ENCODE peak calls at places on chromosomes 16 and 17, in eight cellular contexts. E, K, G, N, L, B, M and A are unnamed samples.

GRCh38 chr17:75749545-75750389 is 15.2 kb downstream of the GALK1 start:
- DNase-seq in L (no peak), M (no peak), N (no peak), E (peak), G (peak), B (no peak), K (peak), A (peak)

GRCh38 chr16:24990803-24991202 is 24.4 kb downstream of the ARHGAP17 start:
- DNase-seq in L (no peak), M (no peak), B (no peak), K (no peak), G (no peak), E (no peak), N (no peak), A (no peak)

GRCh38 chr17:15348030-15348429 is 6.6 kb upstream of the TEKT3 start:
- DNase-seq in N (no peak), B (no peak), K (peak), E (no peak), G (peak), L (no peak), M (peak), A (peak)

GRCh38 chr16:35745191-35745590 is 2285.8 kb downstream of the TP53TG3F start:
- DNase-seq in M (no peak), B (no peak), L (no peak), N (peak), K (no peak), G (no peak), E (no peak), A (no peak)

GRCh38 chr16:50494501-50495491 is 53.4 kb upstream of the NKD1 start:
- DNase-seq in L (no peak), G (no peak), K (no peak), M (no peak), N (no peak), B (no peak), E (no peak), A (no peak)

GRCh38 chr17:17052462-17053221 is 10.4 kb downstream of the MPRIP start:
- DNase-seq in N (no peak), K (no peak), L (no peak), M (no peak), G (no peak), E (no peak), B (no peak), A (no peak)

GRCh38 chr16:77869997-77870813 is 81.8 kb downstream of the VAT1L start:
- DNase-seq in M (no peak), K (peak), N (no peak), B (no peak), E (no peak), G (no peak), L (no peak), A (peak)

GRCh38 chr17:66466933-66467367 is 164.5 kb downstream of the PRKCA start:
- DNase-seq in B (peak), N (peak), L (peak), E (no peak), G (peak), M (peak), K (peak), A (peak)

GRCh38 chr17:9531080-9531479 is 44.5 kb downstream of the STX8 start:
- DNase-seq in K (no peak), G (no peak), B (no peak), E (no peak), L (no peak), M (no peak), N (no peak), A (no peak)

GRCh38 chr16:76897816-76898215 is 293.2 kb upstream of the MON1B start:
- DNase-seq in G (peak), B (no peak), M (no peak), N (no peak), K (no peak), L (no peak), E (no peak), A (no peak)

GRCh38 chr17:78821961-78822360 is 18.7 kb downstream of the USP36 start:
- DNase-seq in B (no peak), M (no peak), K (no peak), E (no peak), G (no peak), N (no peak), L (no peak), A (no peak)

GRCh38 chr17:78822552-78822951 is 18.1 kb downstream of the USP36 start:
- DNase-seq in B (no peak), M (peak), N (no peak), K (no peak), L (peak), E (no peak), G (no peak), A (peak)

GRCh38 chr17:78825696-78826095 is 14.9 kb downstream of the USP36 start:
- DNase-seq in N (no peak), M (no peak), K (no peak), G (no peak), B (no peak), E (no peak), L (no peak), A (no peak)

GRCh38 chr17:78824240-78824639 is 16.4 kb downstream of the USP36 start:
- DNase-seq in N (no peak), L (no peak), K (no peak), B (no peak), G (no peak), M (no peak), E (no peak), A (no peak)

DNA sequence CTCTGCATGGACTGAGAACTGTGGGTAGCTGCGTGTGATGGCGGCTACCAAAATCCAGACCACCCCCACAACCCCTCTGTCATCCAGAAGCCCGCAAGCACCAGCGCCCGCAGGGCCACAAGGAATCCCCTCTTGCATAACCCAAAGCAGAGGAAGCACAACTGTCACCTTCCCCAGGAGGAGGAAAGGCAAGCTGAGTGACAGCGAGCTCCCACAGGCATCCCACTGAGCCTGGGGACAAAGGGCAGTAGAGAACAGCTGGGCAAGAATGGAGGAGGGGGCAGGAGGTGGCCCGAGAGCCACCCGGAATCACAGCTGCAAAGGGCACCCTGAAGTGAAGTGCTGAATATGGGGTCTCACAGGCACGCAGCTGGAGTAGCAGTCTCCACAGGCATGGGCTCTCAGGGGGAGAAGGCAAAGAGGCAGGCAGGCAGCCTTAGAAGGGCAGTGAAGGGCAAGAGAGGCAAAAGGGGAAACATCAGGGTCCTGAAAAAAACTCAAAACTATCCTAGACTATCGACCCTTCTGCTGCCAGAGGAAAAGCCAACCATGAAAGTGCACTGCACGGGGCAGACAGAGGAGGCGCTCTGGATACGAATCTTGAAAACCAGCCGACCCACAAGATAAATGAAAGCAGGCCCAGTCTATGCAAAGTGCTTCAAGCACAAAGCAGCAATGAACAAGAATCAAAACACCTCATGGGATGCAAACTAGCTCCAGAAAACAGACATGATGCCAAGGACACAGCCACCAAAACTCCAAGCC is 17.1 kb downstream of the USP36 start:
- DNase-seq in M (no peak), B (no peak), N (no peak), E (no peak), K (no peak), G (no peak), L (no peak), A (no peak)
- TF ChIP-seq CTCF in M (peak), B (no peak), N (peak), E (peak), K (peak), G (peak), L (no peak), A (no peak)

DNA sequence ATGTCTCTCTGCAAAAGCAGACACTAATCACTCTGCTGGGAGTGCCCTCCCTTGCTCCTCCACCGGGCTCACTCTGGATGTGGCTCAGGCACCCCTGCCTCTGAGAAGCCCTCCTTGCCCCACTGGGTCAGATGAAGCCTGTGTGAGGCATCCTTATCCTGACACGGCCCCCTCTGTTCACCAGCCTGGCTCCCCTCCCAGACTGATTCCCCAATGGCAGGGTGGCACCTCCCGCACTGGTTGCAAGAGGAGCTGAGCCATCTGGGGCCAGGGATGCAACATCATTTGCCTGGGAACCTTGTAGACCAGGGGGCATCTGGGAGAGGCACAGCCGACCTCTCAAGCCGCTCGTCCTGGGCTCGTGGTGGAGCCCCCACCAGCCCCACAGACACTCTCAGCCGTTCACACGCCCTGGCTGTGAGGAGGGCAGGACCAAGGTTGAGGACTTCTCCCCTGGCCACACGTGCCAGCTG is 6.7 kb downstream of the SMTNL2 start:
- DNase-seq in N (no peak), M (no peak), B (no peak), L (no peak), E (no peak), G (no peak), K (no peak), A (no peak)
- TF ChIP-seq CTCF in N (no peak), M (no peak), B (no peak), L (no peak), E (no peak), G (no peak), K (no peak), A (no peak)

DNA sequence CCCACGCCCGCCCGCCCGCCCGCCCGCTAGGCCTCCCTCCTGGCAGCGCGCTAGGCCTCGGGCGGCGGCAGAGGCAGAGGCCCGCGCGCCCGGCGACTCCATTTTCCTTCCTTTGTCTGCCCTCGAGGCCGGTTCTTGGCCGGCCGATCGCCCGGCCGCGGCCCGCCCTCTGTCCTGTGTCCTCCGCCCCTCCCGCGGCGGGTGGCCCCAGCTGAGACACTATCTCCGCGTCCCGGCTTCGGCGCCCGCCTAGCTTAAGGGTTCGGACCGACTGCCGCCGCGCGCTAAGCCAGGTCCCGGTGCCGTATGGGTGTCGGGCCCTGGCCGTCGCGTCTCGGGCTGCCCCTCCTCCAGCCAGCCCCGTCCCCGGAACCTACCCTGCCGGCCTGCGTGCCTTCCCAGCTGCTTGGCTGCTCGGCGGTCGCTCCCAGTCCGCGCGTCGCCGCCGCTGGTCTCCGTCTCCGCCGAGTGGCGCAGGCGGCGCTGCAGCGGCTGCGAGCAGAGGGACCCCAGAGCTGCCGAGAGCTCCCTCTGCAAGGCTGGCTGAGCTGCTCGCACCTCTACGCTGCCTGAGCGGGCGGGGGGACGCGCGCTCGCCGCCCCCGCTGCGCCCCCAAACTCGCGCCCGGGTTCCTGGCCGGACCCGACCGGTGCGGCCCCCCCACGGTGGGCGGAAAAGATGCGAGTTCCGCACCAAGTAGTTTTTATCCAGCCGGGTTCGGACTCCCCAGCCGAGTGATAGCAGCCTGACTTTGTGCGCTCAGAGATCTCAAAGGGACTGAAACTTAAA is 787 bp downstream of the CTCF start:
- DNase-seq in K (peak), B (no peak), E (peak), G (peak), N (no peak), L (no peak), M (no peak), A (no peak)
- TF ChIP-seq CTCF in K (peak), B (peak), E (peak), G (peak), N (no peak), L (no peak), M (no peak), A (peak)

GRCh38 chr17:61468263-61468907 is 16.2 kb downstream of the TBX4 start:
- DNase-seq in B (no peak), N (no peak), G (peak), E (peak), K (no peak), L (no peak), M (no peak), A (no peak)

GRCh38 chr17:61469949-61470348 is 17.7 kb downstream of the TBX4 start:
- DNase-seq in B (no peak), M (no peak), E (no peak), K (no peak), N (no peak), L (no peak), G (no peak), A (no peak)

GRCh38 chr17:61469474-61469873 is 17.3 kb downstream of the TBX4 start:
- DNase-seq in N (no peak), M (no peak), G (no peak), B (no peak), K (no peak), L (no peak), E (no peak), A (no peak)

GRCh38 chr17:61467416-61468262 is 15.4 kb downstream of the TBX4 start:
- DNase-seq in M (no peak), K (peak), E (peak), N (no peak), G (peak), B (no peak), L (no peak), A (no peak)

GRCh38 chr17:61470530-61471136 is 18.4 kb downstream of the TBX4 start:
- DNase-seq in L (no peak), G (no peak), E (no peak), B (no peak), N (no peak), K (no peak), M (no peak), A (no peak)
- TF ChIP-seq CTCF in L (no peak), G (no peak), E (no peak), B (no peak), N (no peak), K (no peak), M (no peak), A (no peak)

DNA sequence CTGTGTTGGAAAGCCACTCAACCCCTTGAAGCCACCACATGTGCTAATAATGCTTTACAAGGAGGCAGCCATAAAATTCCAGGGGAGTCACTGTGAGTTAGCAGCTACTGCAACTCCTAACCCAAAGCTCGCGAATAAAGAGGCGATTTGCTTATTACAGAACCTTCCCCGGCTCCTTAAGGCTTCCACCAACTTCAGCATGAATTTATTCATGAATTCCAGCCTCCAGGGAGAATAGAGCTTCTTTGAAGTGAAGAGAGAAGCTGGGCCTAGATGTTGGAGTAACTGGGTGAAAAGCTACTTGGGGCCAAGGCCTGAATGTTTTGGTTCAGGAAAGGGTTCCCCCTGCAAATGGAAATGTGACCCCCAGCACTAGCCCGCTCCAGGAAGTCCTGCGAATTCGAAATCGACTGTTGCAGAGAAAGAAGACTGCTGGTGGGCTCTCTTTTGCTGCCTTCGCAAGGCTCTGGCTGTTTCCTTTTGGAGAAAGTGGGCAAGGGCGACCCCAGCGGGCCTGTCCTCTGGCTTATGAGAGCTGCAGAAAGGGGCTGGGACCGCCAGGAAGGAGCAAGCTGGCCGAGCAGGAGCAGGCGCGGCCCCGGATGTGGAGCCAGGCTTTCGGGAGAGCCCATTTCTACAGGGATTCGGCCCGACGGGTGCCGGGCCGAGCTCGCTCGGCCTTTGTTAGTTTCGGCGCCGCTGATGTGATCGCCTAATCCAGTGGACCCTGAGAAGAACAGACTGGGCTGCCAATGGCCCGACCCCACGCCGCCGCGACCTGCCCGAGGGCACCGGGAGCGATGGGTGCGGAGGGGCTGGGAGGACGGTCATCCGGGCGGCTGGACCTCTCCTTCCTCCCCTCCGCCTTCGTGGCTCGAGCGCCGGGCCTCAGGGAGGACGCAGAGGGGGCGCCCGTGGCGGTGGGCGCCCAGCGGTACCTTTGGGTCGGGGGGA is 7.6 kb downstream of the CBX8 start:
- DNase-seq in E (no peak), M (no peak), L (no peak), N (no peak), K (peak), B (no peak), G (no peak), A (no peak)
- TF ChIP-seq CTCF in E (no peak), M (no peak), L (no peak), N (no peak), K (no peak), B (no peak), G (no peak), A (no peak)